ENCODE peak calls at places on chromosomes 12 and 14, in four cellular contexts. C is small intestine, E is SJCRH30, K is pancreas. G is an unnamed sample.

GRCh38 chr12:27780612-27781408 is 774 bp upstream of the MANSC4 start:
- DNase-seq in C (peak; percentile 52), E (peak; percentile 41), K (no peak), G (peak; percentile 57)

GRCh38 chr14:80973918-80974317 is 18.5 kb downstream of the TSHR start:
- DNase-seq in K (no peak), C (no peak), E (peak; percentile 76), G (no peak)

GRCh38 chr14:93970589-93970966 is 5.8 kb downstream of the ASB2 start:
- DNase-seq in E (no peak), K (peak; percentile 51), C (peak; percentile 50), G (no peak)

GRCh38 chr14:88482524-88482923 is 72.3 kb downstream of the PTPN21 start:
- DNase-seq in E (no peak), C (no peak), K (no peak), G (no peak)

GRCh38 chr14:30118992-30119640 is 191.5 kb upstream of the PRKD1 start:
- DNase-seq in E (no peak), C (no peak), K (no peak), G (no peak)

GRCh38 chr14:37816743-37817295 is 221.4 kb downstream of the TTC6 start:
- DNase-seq in C (no peak), K (no peak), E (no peak), G (no peak)

GRCh38 chr12:115871714-115872113 is 405.8 kb downstream of the MED13L start:
- DNase-seq in E (peak; percentile 37), C (peak; percentile 47), K (no peak), G (no peak)

GRCh38 chr12:120339256-120339655 is 11.7 kb upstream of the PLA2G1B start:
- DNase-seq in C (no peak), E (no peak), K (no peak), G (no peak)

GRCh38 chr12:63802012-63802608 is 22.4 kb downstream of the RXYLT1 start:
- DNase-seq in C (peak; percentile 7), E (peak; percentile 34), K (no peak), G (no peak)

GRCh38 chr14:64788706-64789105 is 84.5 kb downstream of the PLEKHG3 start:
- DNase-seq in K (no peak), C (no peak), E (peak; percentile 19), G (no peak)

GRCh38 chr12:110159671-110160245 is 35.6 kb downstream of the IFT81 start:
- DNase-seq in K (no peak), E (no peak), C (no peak), G (no peak)

GRCh38 chr14:96804821-96805374 is 7.7 kb downstream of the VRK1 start:
- DNase-seq in C (no peak), K (no peak), E (peak; percentile 49), G (no peak)

GRCh38 chr12:11553871-11554533 is 95.5 kb upstream of the ETV6 start:
- DNase-seq in C (peak; percentile 64), K (no peak), E (peak; percentile 70), G (peak; percentile 48)

GRCh38 chr12:23139026-23139425 is 514.1 kb downstream of the ETNK1 start:
- DNase-seq in C (no peak), E (no peak), K (no peak), G (no peak)

GRCh38 chr12:42166501-42166900 is 21.8 kb upstream of the GXYLT1 start:
- DNase-seq in E (no peak), C (no peak), K (no peak), G (no peak)

GRCh38 chr12:127579446-127579845 is 687.5 kb upstream of the TMEM132C start:
- DNase-seq in C (no peak), K (no peak), E (no peak), G (no peak)

GRCh38 chr12:96399081-96399918 is 939 bp downstream of the CDK17 start:
- DNase-seq in C (peak; percentile 73), K (peak; percentile 57), E (peak; percentile 58), G (peak; percentile 62)

GRCh38 chr12:10395390-10395998 is 5.7 kb upstream of the KLRK1 start:
- DNase-seq in K (no peak), E (peak; percentile 77), C (peak; percentile 41), G (peak; percentile 84)

GRCh38 chr12:93857917-93858513 is 180.8 kb downstream of the CRADD start:
- DNase-seq in K (no peak), E (peak; percentile 36), C (no peak), G (peak; percentile 21)

GRCh38 chr12:78628701-78629100 is 235.9 kb upstream of the SYT1 start:
- DNase-seq in E (no peak), K (no peak), C (no peak), G (no peak)

GRCh38 chr12:50765325-50765911 is 1.5 kb downstream of the ATF1 start:
- DNase-seq in C (peak; percentile 65), E (peak; percentile 56), K (no peak), G (no peak)

GRCh38 chr12:69513297-69513696 is 43.1 kb downstream of the FRS2 start:
- DNase-seq in E (no peak), K (no peak), C (no peak), G (no peak)

GRCh38 chr12:73625226-73625625 is 912.4 kb upstream of the ATXN7L3B start:
- DNase-seq in C (no peak), E (no peak), K (no peak), G (no peak)

DNA sequence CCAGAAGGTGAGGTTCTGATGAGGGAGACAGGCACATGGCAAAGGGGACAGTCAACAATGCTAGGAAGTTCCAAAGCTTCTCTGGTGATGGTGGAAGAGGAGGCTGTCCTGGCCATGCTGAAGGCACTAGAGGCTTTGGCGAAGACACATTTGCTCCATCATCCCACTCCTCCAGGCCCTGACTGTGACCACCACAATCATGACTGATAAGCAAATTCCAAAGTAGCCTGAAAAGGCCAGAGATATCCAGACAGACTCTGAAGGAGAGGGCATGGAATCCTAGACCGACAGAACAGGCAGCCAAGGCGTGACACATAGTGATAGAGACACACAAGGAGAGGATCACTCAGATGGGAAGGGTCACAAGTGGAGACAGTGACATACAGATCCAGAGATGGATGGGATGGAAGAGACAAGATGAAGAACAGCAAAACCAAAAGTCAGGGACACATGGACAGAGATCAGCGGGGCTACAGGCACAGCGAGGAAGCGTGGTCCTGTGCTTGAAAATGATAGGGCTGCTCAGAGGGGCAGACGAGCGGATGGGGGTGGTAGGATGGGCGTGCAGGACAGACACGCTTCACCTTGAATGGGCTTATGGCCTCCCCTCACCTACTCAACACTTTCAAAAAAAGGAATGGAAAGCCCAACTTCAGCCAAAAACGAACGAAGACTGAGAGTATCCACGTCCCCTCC is 1.3 kb downstream of the ZFHX2 start:
- DNase-seq in E (no peak), K (no peak), C (no peak), G (no peak)
- H3K27ac ChIP-seq in E (no peak overlapping the region), K (no peak overlapping the region), C (no peak overlapping the region), G (no peak overlapping the region)

GRCh38 chr12:98645572-98646067 is 530 bp downstream of the APAF1 start:
- DNase-seq in E (peak; percentile 59), C (peak; percentile 50), K (no peak), G (no peak)

GRCh38 chr12:98644433-98644711 is 216 bp downstream of the IKBIP start:
- DNase-seq in E (no peak), C (no peak), K (no peak), G (peak; percentile 64)

GRCh38 chr12:98644712-98645571 is at the start of the genes APAF1 and IKBIP:
- DNase-seq in K (peak; percentile 97), C (peak; percentile 97), E (peak; percentile 95), G (peak; percentile 96)

GRCh38 chr12:98646165-98646764 is 1.2 kb downstream of the APAF1 start:
- DNase-seq in E (peak; percentile 24), K (no peak), C (peak; percentile 14), G (no peak)
- H3K27ac ChIP-seq in E (no peak overlapping the region), K (no peak overlapping the region), C (no peak overlapping the region), G (peak overlapping the region; percentile 3)

GRCh38 chr14:103001651-103002396 is 55.5 kb downstream of the CDC42BPB start:
- DNase-seq in E (no peak), K (no peak), C (no peak), G (no peak)
- H3K27ac ChIP-seq in E (no peak overlapping the region), K (no peak overlapping the region), C (no peak overlapping the region), G (no peak overlapping the region)

GRCh38 chr12:113131556-113131955 is 4.0 kb downstream of the RASAL1 start:
- DNase-seq in C (no peak), E (no peak), K (no peak), G (no peak)

GRCh38 chr12:113127791-113128199 is 7.8 kb downstream of the RASAL1 start:
- DNase-seq in E (no peak), K (no peak), C (no peak), G (no peak)

GRCh38 chr12:113128802-113129663 is 6.5 kb downstream of the RASAL1 start:
- DNase-seq in E (no peak), C (no peak), K (no peak), G (no peak)

GRCh38 chr12:113130457-113131135 is 5.0 kb downstream of the RASAL1 start:
- DNase-seq in E (no peak), K (no peak), C (no peak), G (no peak)

GRCh38 chr12:113129664-113130456 is 5.7 kb downstream of the RASAL1 start:
- DNase-seq in K (no peak), E (no peak), C (no peak), G (no peak)
- H3K27ac ChIP-seq in K (no peak overlapping the region), E (no peak overlapping the region), C (no peak overlapping the region), G (no peak overlapping the region)

DNA sequence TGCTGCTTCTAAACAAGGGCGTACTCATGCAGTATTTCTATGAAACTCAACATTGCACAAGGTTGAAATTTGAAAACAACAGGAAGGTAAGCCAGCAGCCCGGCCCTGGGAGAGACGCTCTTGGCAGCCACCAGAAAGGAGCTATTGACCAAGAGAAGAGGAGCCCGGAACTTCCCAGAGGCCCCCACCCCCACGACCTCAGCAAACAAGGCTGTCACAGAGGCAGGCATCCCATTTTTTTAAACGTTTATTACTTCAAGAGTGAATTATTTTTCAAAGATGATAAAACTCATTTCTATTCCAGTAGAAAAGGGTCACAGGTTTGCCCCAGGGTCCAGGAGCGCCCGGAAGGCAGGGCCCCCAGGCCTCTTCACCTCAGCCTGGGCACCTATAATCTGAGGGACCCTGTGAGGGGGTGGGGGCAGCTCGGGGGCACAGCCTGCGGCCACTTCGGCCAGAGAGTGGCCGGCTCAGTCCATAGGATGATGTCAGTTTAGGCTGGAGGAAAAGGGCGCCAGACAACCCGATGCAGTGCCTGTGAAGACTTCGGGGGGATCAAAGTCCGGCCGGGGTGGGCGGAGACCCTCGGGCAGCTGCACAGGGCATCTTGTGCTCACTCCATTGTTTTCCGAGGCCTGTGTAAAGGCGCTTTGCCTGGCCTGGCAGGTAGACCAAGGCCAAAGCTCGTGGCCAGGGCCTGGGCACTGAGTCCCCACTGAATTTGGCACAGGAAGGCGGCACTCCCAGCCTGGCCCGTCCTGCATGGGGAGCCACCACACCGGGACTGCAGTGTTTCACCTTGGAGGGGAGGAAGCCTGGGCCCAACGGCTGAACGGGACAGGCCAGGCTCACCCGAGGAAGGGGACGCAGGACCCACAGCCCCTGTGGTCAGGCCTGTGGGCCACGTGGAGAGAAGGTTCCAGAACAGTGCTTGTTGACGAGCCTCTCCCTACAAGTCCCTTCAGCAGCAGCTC is 86.0 kb downstream of the SCARB1 start:
- DNase-seq in K (no peak), E (no peak), C (no peak), G (no peak)
- H3K27ac ChIP-seq in K (no peak overlapping the region), E (no peak overlapping the region), C (no peak overlapping the region), G (no peak overlapping the region)

GRCh38 chr14:67240168-67240932 is 885 bp upstream of the PALS1 start:
- DNase-seq in C (peak; percentile 83), E (peak; percentile 62), K (peak; percentile 74), G (peak; percentile 57)
- H3K27ac ChIP-seq in C (peak overlapping the region; percentile 94), E (peak overlapping the region; percentile 87), K (peak overlapping the region; percentile 97), G (peak overlapping the region; percentile 63)

DNA sequence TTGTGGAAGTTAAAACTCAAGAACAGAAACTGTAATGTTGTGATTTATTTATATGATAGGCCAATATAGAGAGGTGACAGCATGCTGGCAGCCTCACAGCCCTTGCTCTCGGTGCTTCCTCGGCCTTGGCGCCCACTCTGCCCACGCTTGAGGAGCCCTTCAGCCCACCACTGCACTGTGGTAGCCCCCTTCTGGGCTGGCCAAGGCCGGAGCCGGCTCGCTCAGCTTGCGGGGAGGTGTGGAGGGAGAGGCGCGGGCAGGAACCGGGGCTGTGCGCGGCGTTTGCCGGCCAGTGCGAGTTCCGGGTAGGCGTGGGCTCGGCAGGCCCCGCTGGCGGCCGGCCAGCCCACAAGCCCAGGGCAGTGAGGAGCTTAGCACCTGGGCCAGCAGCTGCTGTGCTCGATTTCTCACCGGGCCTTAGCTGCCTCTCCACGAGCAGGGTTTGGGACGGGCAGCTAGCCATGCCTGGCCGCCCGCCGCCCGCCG is 65.8 kb upstream of the SLC8A3 start:
- DNase-seq in E (peak; percentile 88), C (peak; percentile 64), K (peak; percentile 86), G (no peak)
- H3K27ac ChIP-seq in E (peak overlapping the region; percentile 47), C (no peak overlapping the region), K (peak overlapping the region; percentile 57), G (no peak overlapping the region)